ENCODE peak calls at places on chromosomes 7 and 10, in nine cellular contexts. R is right cardiac atrium; Q is heart right ventricle; E is RWPE1; O is effector memory CD4-positive, alpha-beta T cell; G is CD8-positive, alpha-beta T cell; B is transverse colon; Y is iPS DF 6.9; H is astrocyte. X is an unnamed sample.

GRCh38 chr10:92756233-92757065 is 66.7 kb downstream of the HHEX start:
- DNase-seq in R (no peak), Q (peak), E (no peak), O (no peak), G (no peak), B (peak), Y (no peak), H (no peak), X (no peak)

GRCh38 chr10:81564143-81564542 is 310.9 kb upstream of the NRG3 start:
- DNase-seq in R (no peak), Q (no peak), E (no peak), O (no peak), G (no peak), B (no peak), Y (no peak), H (no peak), X (no peak)

GRCh38 chr7:101402081-101402779 is 39.6 kb downstream of the COL26A1 start:
- DNase-seq in R (no peak), Q (no peak), E (peak), O (no peak), G (no peak), B (no peak), Y (no peak), H (peak), X (no peak)

GRCh38 chr7:158185653-158186052 is 402.0 kb downstream of the PTPRN2 start:
- DNase-seq in R (no peak), Q (no peak), E (no peak), O (no peak), G (no peak), B (no peak), Y (no peak), H (no peak), X (no peak)

GRCh38 chr10:121668336-121669009 is 70.2 kb upstream of the FGFR2 start:
- DNase-seq in R (peak), Q (peak), E (no peak), O (no peak), G (no peak), B (peak), Y (peak), H (peak), X (peak)

GRCh38 chr10:61750943-61751471 is 88.3 kb downstream of the CABCOCO1 start:
- DNase-seq in R (peak), Q (peak), E (peak), O (peak), G (peak), B (peak), Y (peak), H (peak), X (peak)

GRCh38 chr7:120421151-120421651 is 148.2 kb downstream of the KCND2 start:
- DNase-seq in R (no peak), Q (no peak), E (no peak), O (no peak), G (no peak), B (no peak), Y (no peak), H (no peak), X (no peak)

GRCh38 chr10:1141701-1142100 is 85.5 kb downstream of the WDR37 start:
- DNase-seq in R (no peak), Q (no peak), E (no peak), O (no peak), G (no peak), B (no peak), Y (no peak), H (no peak), X (no peak)

GRCh38 chr7:69967699-69968450 is 369.6 kb downstream of the AUTS2 start:
- DNase-seq in R (no peak), Q (no peak), E (no peak), O (no peak), G (no peak), B (no peak), Y (no peak), H (no peak), X (no peak)

GRCh38 chr7:95446618-95447017 is 11.8 kb upstream of the PON2 start:
- DNase-seq in R (no peak), Q (no peak), E (no peak), O (no peak), G (no peak), B (no peak), Y (no peak), H (no peak), X (no peak)

GRCh38 chr7:105816270-105816843 is 60.0 kb downstream of the ATXN7L1 start:
- DNase-seq in R (no peak), Q (no peak), E (no peak), O (no peak), G (no peak), B (no peak), Y (no peak), H (no peak), X (no peak)

GRCh38 chr7:87797798-87798403 is 78.3 kb downstream of the SLC25A40 start:
- DNase-seq in R (no peak), Q (no peak), E (peak), O (no peak), G (no peak), B (no peak), Y (peak), H (peak), X (no peak)

GRCh38 chr7:27971171-27971570 is 209.4 kb downstream of the JAZF1 start:
- DNase-seq in R (peak), Q (no peak), E (no peak), O (no peak), G (no peak), B (no peak), Y (no peak), H (no peak), X (no peak)

GRCh38 chr7:151377406-151377805 is 32.4 kb downstream of the WDR86 start:
- DNase-seq in R (no peak), Q (no peak), E (no peak), O (no peak), G (no peak), B (no peak), Y (no peak), H (no peak), X (no peak)

GRCh38 chr7:151866761-151867650 is 9.9 kb downstream of the PRKAG2 start:
- DNase-seq in R (no peak), Q (no peak), E (no peak), O (no peak), G (no peak), B (no peak), Y (no peak), H (no peak), X (no peak)

GRCh38 chr10:44659350-44659749 is 251.8 kb upstream of the TMEM72 start:
- DNase-seq in R (no peak), Q (no peak), E (no peak), O (no peak), G (no peak), B (no peak), Y (no peak), H (no peak), X (no peak)

GRCh38 chr10:76882245-76882644 is 755.4 kb downstream of the KCNMA1 start:
- DNase-seq in R (peak), Q (no peak), E (no peak), O (no peak), G (no peak), B (no peak), Y (no peak), H (no peak), X (peak)

GRCh38 chr10:123357363-123358075 is 203.3 kb downstream of the BUB3 start:
- DNase-seq in R (no peak), Q (no peak), E (no peak), O (no peak), G (no peak), B (no peak), Y (no peak), H (no peak), X (no peak)

GRCh38 chr7:131774419-131775220 is 218.2 kb upstream of the PODXL start:
- DNase-seq in R (no peak), Q (no peak), E (peak), O (no peak), G (no peak), B (no peak), Y (peak), H (no peak), X (no peak)

GRCh38 chr7:134031835-134032617 is 95.1 kb upstream of the LRGUK start:
- DNase-seq in R (peak), Q (peak), E (no peak), O (no peak), G (no peak), B (no peak), Y (no peak), H (no peak), X (no peak)

GRCh38 chr7:47670738-47671137 is 88.8 kb upstream of the TNS3 start:
- DNase-seq in R (no peak), Q (no peak), E (no peak), O (no peak), G (no peak), B (peak), Y (no peak), H (no peak), X (no peak)

GRCh38 chr7:138632384-138632783 is 68.8 kb downstream of the SVOPL start:
- DNase-seq in R (no peak), Q (no peak), E (no peak), O (no peak), G (no peak), B (no peak), Y (no peak), H (no peak), X (no peak)

GRCh38 chr10:119020627-119020946 is 8.9 kb upstream of the NANOS1 start:
- DNase-seq in R (no peak), Q (no peak), E (peak), O (no peak), G (no peak), B (no peak), Y (no peak), H (peak), X (no peak)

GRCh38 chr7:1421020-1421790 is 38.1 kb downstream of the MICALL2 start:
- DNase-seq in R (no peak), Q (no peak), E (no peak), O (no peak), G (no peak), B (no peak), Y (no peak), H (no peak), X (no peak)

GRCh38 chr10:5458425-5458824 is 40.9 kb downstream of the CALML5 start:
- DNase-seq in R (no peak), Q (no peak), E (no peak), O (no peak), G (no peak), B (no peak), Y (no peak), H (no peak), X (no peak)

GRCh38 chr10:123203393-123204126 is 49.4 kb downstream of the BUB3 start:
- DNase-seq in R (no peak), Q (no peak), E (no peak), O (no peak), G (no peak), B (no peak), Y (no peak), H (no peak), X (no peak)

GRCh38 chr7:51235593-51236313 is 80.9 kb downstream of the COBL start:
- DNase-seq in R (no peak), Q (no peak), E (no peak), O (no peak), G (no peak), B (no peak), Y (no peak), H (no peak), X (no peak)

GRCh38 chr10:129766611-129767550 is 197.2 kb downstream of the EBF3 start:
- DNase-seq in R (no peak), Q (no peak), E (no peak), O (no peak), G (no peak), B (peak), Y (no peak), H (no peak), X (no peak)

GRCh38 chr10:68725016-68725415 is 4.0 kb downstream of the CCAR1 start:
- DNase-seq in R (no peak), Q (no peak), E (no peak), O (no peak), G (no peak), B (no peak), Y (no peak), H (no peak), X (no peak)

GRCh38 chr7:55237156-55237721 is 127.9 kb upstream of the LANCL2 start:
- DNase-seq in R (no peak), Q (no peak), E (no peak), O (no peak), G (no peak), B (no peak), Y (no peak), H (peak), X (no peak)

GRCh38 chr10:49114718-49115014 is 656 bp downstream of the VSTM4 start:
- DNase-seq in R (no peak), Q (no peak), E (no peak), O (no peak), G (no peak), B (no peak), Y (no peak), H (no peak), X (no peak)

GRCh38 chr7:101185258-101185839 is 5.3 kb upstream of the NAT16 start:
- DNase-seq in R (no peak), Q (no peak), E (no peak), O (no peak), G (no peak), B (peak), Y (no peak), H (peak), X (no peak)

GRCh38 chr7:10860516-10860915 is 113.2 kb upstream of the PHF14 start:
- DNase-seq in R (no peak), Q (no peak), E (peak), O (no peak), G (no peak), B (no peak), Y (no peak), H (no peak), X (no peak)

GRCh38 chr7:37191797-37192196 is 256.9 kb downstream of the ELMO1 start:
- DNase-seq in R (no peak), Q (no peak), E (no peak), O (no peak), G (no peak), B (no peak), Y (no peak), H (no peak), X (no peak)

GRCh38 chr7:109967401-109967800 is 1123.5 kb upstream of the LRRN3 start:
- DNase-seq in R (no peak), Q (no peak), E (no peak), O (no peak), G (no peak), B (no peak), Y (no peak), H (no peak), X (no peak)

DNA sequence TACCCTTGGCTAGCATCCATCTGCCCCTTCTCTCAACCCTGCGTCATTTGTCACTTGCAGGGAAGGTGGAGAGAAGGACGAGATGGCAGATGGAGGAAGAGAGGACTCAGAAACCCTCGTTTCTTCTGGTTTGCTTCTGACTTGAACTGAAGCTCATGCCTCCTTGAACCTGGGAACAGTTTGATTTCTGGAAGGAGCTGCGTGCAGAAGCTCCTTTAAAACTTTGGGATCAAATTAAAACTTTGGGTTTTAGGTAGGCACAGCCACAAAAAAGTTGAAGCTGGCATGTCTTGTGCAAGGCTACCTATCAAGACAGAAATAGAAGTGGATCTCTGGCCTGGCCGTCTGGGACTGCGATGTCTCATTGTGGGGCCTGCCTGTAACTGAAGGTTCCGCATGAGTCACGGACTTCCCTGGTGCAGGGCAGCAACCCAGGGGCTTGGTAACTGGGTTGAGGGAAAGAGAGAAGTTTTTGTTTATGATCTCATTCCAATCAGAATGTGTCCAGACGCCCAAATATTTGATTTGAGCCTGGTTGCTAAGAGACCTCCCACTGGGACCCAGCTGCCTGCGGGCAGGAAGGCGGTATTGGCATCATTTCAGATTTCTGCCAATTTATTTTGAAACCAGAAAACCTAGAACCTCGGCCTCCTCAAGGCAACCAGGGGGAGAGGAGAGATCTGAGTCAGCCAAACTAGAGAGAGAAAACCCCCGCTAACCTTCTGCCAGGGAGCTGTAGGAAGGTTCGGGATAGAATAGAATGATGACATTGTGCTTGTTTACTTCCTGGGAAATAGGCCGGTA is 15.8 kb upstream of the CAMK1D start:
- DNase-seq in R (peak), Q (peak), E (peak), O (peak), G (no peak), B (peak), Y (no peak), H (peak), X (peak)
- H3K27ac ChIP-seq in R (peak), Q (no peak), E (peak), O (no peak), G (no peak), B (peak), Y (no peak), H (peak), X (no peak)

GRCh38 chr10:31939797-31940708 is 11.4 kb upstream of the ARHGAP12 start:
- DNase-seq in R (no peak), Q (no peak), E (peak), O (no peak), G (no peak), B (no peak), Y (no peak), H (no peak), X (no peak)
- H3K27ac ChIP-seq in R (no peak), Q (no peak), E (no peak), O (no peak), G (no peak), B (no peak), Y (no peak), H (peak), X (no peak)

GRCh38 chr10:63646491-63646890 is 125.3 kb downstream of the REEP3 start:
- DNase-seq in R (no peak), Q (no peak), E (no peak), O (no peak), G (no peak), B (no peak), Y (no peak), H (no peak), X (no peak)

GRCh38 chr10:63645195-63645594 is 124.0 kb downstream of the REEP3 start:
- DNase-seq in R (no peak), Q (no peak), E (no peak), O (no peak), G (no peak), B (no peak), Y (no peak), H (no peak), X (no peak)

GRCh38 chr10:63641799-63642198 is 120.6 kb downstream of the REEP3 start:
- DNase-seq in R (no peak), Q (no peak), E (no peak), O (no peak), G (no peak), B (no peak), Y (no peak), H (no peak), X (no peak)

GRCh38 chr10:63642808-63643207 is 121.6 kb downstream of the REEP3 start:
- DNase-seq in R (no peak), Q (no peak), E (no peak), O (no peak), G (no peak), B (no peak), Y (no peak), H (no peak), X (no peak)

DNA sequence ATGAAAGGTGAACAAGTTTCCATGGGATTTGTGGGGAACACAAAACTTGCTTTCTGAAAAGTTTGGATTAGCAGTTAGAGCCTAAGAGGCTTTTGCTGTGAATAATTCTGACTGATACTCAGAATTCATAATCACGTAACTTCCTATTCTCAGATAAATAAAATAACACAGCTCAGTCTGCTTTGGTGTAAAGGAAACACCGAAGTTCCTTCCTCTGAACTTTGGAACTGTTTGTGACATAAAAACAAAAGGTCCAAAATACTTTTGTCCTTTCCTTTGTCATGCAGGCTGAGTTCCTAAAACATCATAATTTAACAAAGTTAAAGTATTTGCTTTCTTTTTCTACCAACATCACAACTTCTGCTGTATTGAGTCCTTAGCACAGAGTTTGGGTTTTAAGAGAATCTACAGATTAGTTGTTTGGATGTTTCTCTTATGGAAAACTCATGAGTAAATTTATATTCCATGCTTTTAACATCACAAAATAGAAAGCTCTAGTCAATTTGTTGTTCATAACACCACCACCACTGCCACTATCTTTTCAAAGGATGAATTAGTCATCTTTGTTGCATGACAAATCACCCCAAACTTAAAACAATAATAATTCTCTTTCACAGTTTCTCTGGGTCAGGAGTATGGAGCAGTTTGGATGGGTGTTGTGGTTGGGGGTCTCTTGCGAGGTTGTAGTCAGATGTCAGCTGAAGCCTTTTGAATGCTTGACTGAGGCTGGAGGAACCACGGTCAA is 123.4 kb downstream of the REEP3 start:
- DNase-seq in R (no peak), Q (no peak), E (no peak), O (no peak), G (no peak), B (no peak), Y (no peak), H (peak), X (no peak)
- H3K27ac ChIP-seq in R (peak), Q (peak), E (no peak), O (no peak), G (no peak), B (no peak), Y (no peak), H (no peak), X (peak)

GRCh38 chr10:110268931-110269640 is 35.6 kb downstream of the SMNDC1 start:
- DNase-seq in R (no peak), Q (no peak), E (no peak), O (no peak), G (no peak), B (no peak), Y (no peak), H (no peak), X (no peak)
- H3K27ac ChIP-seq in R (peak), Q (peak), E (no peak), O (peak), G (no peak), B (peak), Y (no peak), H (no peak), X (peak)

DNA sequence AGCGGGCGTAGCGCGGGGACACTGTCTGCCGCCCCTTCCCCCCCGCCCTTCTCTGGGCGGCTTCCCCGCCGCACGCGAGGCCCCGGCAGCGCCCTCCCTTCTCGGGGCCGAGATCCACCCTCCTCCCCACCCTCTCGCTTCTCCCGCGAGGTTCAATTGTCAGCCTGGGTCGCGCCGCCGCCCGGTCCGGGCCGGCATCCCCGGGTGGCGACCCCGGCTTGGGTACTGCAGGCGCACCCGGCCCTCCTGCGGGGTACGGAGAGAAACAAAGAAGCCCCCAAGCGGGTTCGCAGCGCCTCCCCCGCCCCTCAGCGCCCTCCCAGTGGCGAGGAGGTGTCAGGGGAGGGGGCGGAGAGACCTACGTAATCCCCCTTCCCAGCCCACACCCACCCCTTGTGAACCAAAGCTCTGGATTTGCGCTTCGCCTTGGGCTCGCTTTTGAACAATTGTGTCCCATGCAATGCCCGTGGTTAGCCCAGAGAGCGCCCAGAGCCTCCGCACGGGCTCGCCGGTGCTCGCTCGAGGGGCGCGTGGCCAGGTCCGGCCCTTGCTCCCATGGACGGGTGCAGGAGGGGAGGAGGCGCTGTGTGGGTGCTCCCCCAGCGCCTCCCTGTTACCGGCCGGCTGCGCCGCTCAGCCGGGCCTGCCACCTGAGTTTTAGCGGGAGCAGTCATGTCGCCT is 634 bp downstream of the HECW1 start:
- DNase-seq in R (peak), Q (no peak), E (peak), O (no peak), G (no peak), B (no peak), Y (no peak), H (peak), X (no peak)
- H3K27ac ChIP-seq in R (no peak), Q (no peak), E (no peak), O (no peak), G (no peak), B (no peak), Y (no peak), H (no peak), X (no peak)

GRCh38 chr10:57788117-57788516 is 479.6 kb downstream of the IPMK start:
- DNase-seq in R (no peak), Q (no peak), E (no peak), O (no peak), G (no peak), B (no peak), Y (no peak), H (no peak), X (no peak)
- H3K27ac ChIP-seq in R (no peak), Q (no peak), E (no peak), O (no peak), G (no peak), B (no peak), Y (no peak), H (no peak), X (no peak)